ENCODE peak calls at places on chromosomes 11 and 22, in five cellular contexts. M, Z, G, F and D are unnamed samples.

GRCh38 chr11:64644348-64645242 is 53.6 kb downstream of the SLC22A12 start:
- DNase-seq in M (no peak), Z (no peak), G (no peak), F (no peak), D (no peak)

GRCh38 chr11:31828217-31828616 is 17.1 kb upstream of the PAX6 start:
- DNase-seq in M (no peak), Z (no peak), G (no peak), F (no peak), D (no peak)

GRCh38 chr22:48182896-48183805 is 1420.7 kb downstream of the TBC1D22A start:
- DNase-seq in M (no peak), Z (no peak), G (no peak), F (no peak), D (no peak)

GRCh38 chr11:9001736-9002135 is 2.1 kb downstream of the NRIP3 start:
- DNase-seq in M (no peak), Z (no peak), G (no peak), F (peak), D (no peak)

GRCh38 chr22:38844661-38845367 is 986 bp upstream of the NPTXR start:
- DNase-seq in M (no peak), Z (no peak), G (no peak), F (no peak), D (no peak)

GRCh38 chr11:126791991-126792390 is 208.6 kb downstream of the KIRREL3 start:
- DNase-seq in M (no peak), Z (no peak), G (no peak), F (peak), D (no peak)

GRCh38 chr11:62664405-62665074 is 470 bp downstream of the C11orf98 start:
- DNase-seq in M (no peak), Z (peak), G (no peak), F (peak), D (no peak)

GRCh38 chr22:25404923-25405853 is 159.3 kb upstream of the GRK3 start:
- DNase-seq in M (no peak), Z (peak), G (peak), F (peak), D (peak)

GRCh38 chr22:48047722-48048500 is 1285.5 kb downstream of the TBC1D22A start:
- DNase-seq in M (no peak), Z (no peak), G (no peak), F (no peak), D (no peak)

GRCh38 chr22:48702573-48703264 is 1125.0 kb downstream of the BRD1 start:
- DNase-seq in M (no peak), Z (no peak), G (no peak), F (no peak), D (no peak)

GRCh38 chr11:87266751-87267150 is 229.0 kb downstream of the TMEM135 start:
- DNase-seq in M (no peak), Z (no peak), G (no peak), F (no peak), D (no peak)

GRCh38 chr11:36346562-36347383 is 50.7 kb downstream of the PRR5L start:
- DNase-seq in M (no peak), Z (no peak), G (no peak), F (peak), D (no peak)

GRCh38 chr11:1150769-1151365 is 6.9 kb upstream of the MUC5AC start:
- DNase-seq in M (no peak), Z (peak), G (peak), F (peak), D (no peak)

GRCh38 chr11:124644426-124645280 is 22.0 kb downstream of the TBRG1 start:
- DNase-seq in M (no peak), Z (peak), G (peak), F (peak), D (peak)

GRCh38 chr11:134272381-134273316 is 3.5 kb upstream of the GLB1L3 start:
- DNase-seq in M (no peak), Z (no peak), G (no peak), F (peak), D (no peak)

GRCh38 chr22:19533049-19533626 is 8.9 kb upstream of the CLDN5 start:
- DNase-seq in M (no peak), Z (no peak), G (no peak), F (no peak), D (no peak)
- H3K27ac ChIP-seq in M (no peak), Z (no peak), G (no peak), F (no peak), D (no peak)

DNA sequence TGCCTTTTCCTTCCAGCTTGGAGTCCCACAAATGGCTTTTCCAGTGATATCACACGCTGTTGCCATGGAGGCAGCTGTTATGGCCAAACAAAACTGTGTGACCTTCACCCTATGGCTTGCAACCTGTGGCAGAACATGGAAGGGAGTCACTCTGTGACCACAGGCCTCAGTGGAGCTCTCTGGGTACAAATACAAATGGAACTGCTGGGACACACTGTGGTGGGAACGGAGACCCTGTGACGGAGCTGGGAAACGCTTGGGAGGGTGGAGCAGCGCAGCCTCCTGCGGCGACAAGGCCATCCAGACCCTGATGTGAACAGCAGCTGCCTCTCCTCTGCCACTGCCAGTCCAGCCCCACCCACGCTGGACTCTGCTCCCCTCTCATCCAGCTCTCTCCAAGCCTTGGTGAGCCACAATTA is 162.5 kb downstream of the ETS1 start:
- DNase-seq in M (no peak), Z (peak), G (peak), F (peak), D (no peak)
- H3K27ac ChIP-seq in M (peak), Z (peak), G (no peak), F (no peak), D (no peak)

DNA sequence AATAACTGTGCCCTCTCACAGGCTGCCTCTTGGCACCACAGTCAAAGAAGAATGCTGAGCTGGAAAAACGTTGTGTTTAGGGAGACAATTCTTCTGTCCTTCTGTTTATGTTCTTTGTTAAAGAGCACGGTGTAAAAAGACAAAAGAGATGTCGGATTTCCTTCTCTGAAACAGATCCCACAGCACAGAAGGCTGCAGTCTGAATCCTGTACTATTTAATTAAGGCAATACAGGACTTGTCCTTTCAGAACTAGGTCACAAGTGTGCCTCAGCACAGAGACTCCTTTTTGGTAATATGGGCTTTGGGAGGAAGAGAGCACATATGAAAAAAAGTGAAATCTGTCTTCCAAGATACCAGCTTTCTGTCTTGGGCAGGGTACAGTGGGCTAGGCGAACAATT is 201.2 kb downstream of the NTM start:
- DNase-seq in M (no peak), Z (no peak), G (no peak), F (no peak), D (no peak)
- H3K27ac ChIP-seq in M (no peak), Z (no peak), G (no peak), F (no peak), D (no peak)

GRCh38 chr11:75931124-75931523 is 116.1 kb downstream of the UVRAG start:
- DNase-seq in M (no peak), Z (no peak), G (no peak), F (peak), D (no peak)
- H3K27ac ChIP-seq in M (no peak), Z (no peak), G (no peak), F (no peak), D (no peak)

GRCh38 chr11:46380340-46381045 is 976 bp upstream of the MDK start:
- DNase-seq in M (no peak), Z (peak), G (peak), F (no peak), D (peak)

GRCh38 chr11:46378296-46378695 is 3.2 kb upstream of the MDK start:
- DNase-seq in M (no peak), Z (no peak), G (no peak), F (no peak), D (no peak)

GRCh38 chr11:46377266-46377665 is 4.2 kb upstream of the MDK start:
- DNase-seq in M (no peak), Z (no peak), G (no peak), F (no peak), D (no peak)

GRCh38 chr11:46377831-46378230 is 3.6 kb upstream of the MDK start:
- DNase-seq in M (no peak), Z (no peak), G (no peak), F (no peak), D (no peak)

DNA sequence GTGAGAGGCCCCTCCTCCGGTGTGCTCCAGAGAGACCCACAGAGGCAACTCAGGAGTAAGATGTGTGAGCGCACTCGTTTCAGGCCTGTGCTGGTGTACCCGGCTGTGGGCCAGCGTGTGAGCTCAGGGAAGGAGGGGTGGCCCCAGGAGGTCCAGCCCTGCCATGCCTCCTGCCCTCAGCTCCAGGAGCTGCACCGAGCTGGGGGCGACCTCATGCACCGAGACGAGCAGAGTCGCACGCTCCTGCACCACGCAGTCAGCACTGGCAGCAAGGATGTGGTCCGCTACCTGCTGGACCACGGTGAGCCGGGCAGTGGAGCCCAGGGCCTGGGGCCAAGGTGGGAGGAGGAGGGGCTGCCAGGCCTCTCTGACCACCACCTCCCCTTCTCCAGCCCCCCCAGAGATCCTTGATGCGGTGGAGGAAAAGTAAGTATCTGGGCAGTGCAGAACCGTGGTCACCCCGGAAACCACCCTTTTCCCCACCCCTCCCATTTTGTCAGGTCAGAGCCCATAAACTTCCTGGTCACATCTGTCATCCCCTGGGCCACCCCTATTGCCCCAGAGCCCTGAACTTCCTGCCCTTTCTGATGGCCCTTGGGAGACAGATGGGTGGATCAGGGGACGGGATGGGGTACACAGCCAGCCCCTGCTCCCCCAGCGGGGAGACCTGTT is 2.5 kb upstream of the MDK start:
- DNase-seq in M (no peak), Z (no peak), G (no peak), F (no peak), D (no peak)
- H3K27ac ChIP-seq in M (peak), Z (peak), G (peak), F (no peak), D (peak)